ENCODE peak calls at places on chromosomes 6 and 20, in nine cellular contexts. K is CD4-positive, CD25-positive, alpha-beta regulatory T cell; C is endothelial cell of umbilical vein; A is spleen; R is H9; O is ascending aorta; U is naive thymus-derived CD4-positive, alpha-beta T cell; H is CD8-positive, alpha-beta T cell; J is cardiac muscle cell. P is an unnamed sample.

GRCh38 chr6:117448732-117449131 is 23.0 kb upstream of the ROS1 start:
- DNase-seq in A (no peak), H (no peak), C (no peak), U (no peak), R (no peak), K (no peak), J (no peak), O (no peak), P (no peak)

GRCh38 chr6:927157-927556 is 234.2 kb upstream of the EXOC2 start:
- DNase-seq in K (no peak), C (no peak), U (no peak), H (no peak), R (no peak), A (no peak), O (no peak), J (no peak), P (no peak)

GRCh38 chr6:22113046-22113766 is 183.6 kb downstream of the PRL start:
- DNase-seq in R (no peak), O (peak; percentile 79), K (no peak), J (no peak), C (peak; percentile 98), H (no peak), A (no peak), U (no peak), P (no peak)

GRCh38 chr6:131897050-131897435 is 54.1 kb downstream of the CCN2 start:
- DNase-seq in R (no peak), U (no peak), A (no peak), C (no peak), K (no peak), H (no peak), O (no peak), J (no peak), P (no peak)

GRCh38 chr20:6700563-6701328 is 66.7 kb upstream of the BMP2 start:
- DNase-seq in U (no peak), A (peak; percentile 83), C (peak; percentile 90), R (no peak), O (peak; percentile 77), J (no peak), K (no peak), H (no peak), P (no peak)

GRCh38 chr6:144468709-144469108 is 183.6 kb downstream of the UTRN start:
- DNase-seq in H (no peak), O (no peak), A (no peak), C (no peak), R (no peak), U (no peak), K (no peak), J (no peak), P (no peak)

GRCh38 chr20:7010584-7010983 is 243.1 kb downstream of the BMP2 start:
- DNase-seq in U (no peak), J (no peak), C (no peak), A (no peak), K (no peak), H (no peak), O (no peak), R (no peak), P (no peak)

GRCh38 chr6:52587001-52587400 is 10.1 kb upstream of the TRAM2 start:
- DNase-seq in K (no peak), C (no peak), U (no peak), H (no peak), A (no peak), O (no peak), J (no peak), R (no peak), P (no peak)

GRCh38 chr20:52943185-52943841 is 28.8 kb upstream of the TSHZ2 start:
- DNase-seq in U (no peak), O (no peak), H (no peak), A (no peak), C (no peak), J (no peak), R (no peak), K (no peak), P (no peak)

GRCh38 chr6:133114973-133115372 is 126.2 kb upstream of the EYA4 start:
- DNase-seq in C (no peak), O (no peak), J (no peak), K (no peak), A (no peak), R (no peak), H (no peak), U (no peak), P (no peak)

GRCh38 chr6:150195996-150196417 is 53.2 kb downstream of the PPP1R14C start:
- DNase-seq in K (no peak), C (no peak), J (peak; percentile 47), A (no peak), H (no peak), R (no peak), U (no peak), O (no peak), P (no peak)

GRCh38 chr6:84103029-84103428 is 69.5 kb downstream of the MRAP2 start:
- DNase-seq in O (no peak), H (no peak), C (no peak), R (no peak), K (no peak), J (no peak), U (no peak), A (no peak), P (no peak)

GRCh38 chr6:1104988-1105670 is 206.8 kb upstream of the FOXQ1 start:
- DNase-seq in H (no peak), J (no peak), O (no peak), R (no peak), U (no peak), C (no peak), K (no peak), A (no peak), P (no peak)

GRCh38 chr20:19451591-19452295 is 239.3 kb downstream of the SLC24A3 start:
- DNase-seq in C (no peak), J (peak; percentile 25), H (no peak), A (no peak), U (no peak), R (no peak), O (no peak), K (no peak), P (no peak)

GRCh38 chr20:1277529-1278322 is 11.6 kb downstream of the SNPH start:
- DNase-seq in H (no peak), J (no peak), U (no peak), R (peak; percentile 19), K (no peak), O (no peak), C (no peak), A (no peak), P (no peak)
- H3K9me3 ChIP-seq in H (no peaks in the 10 kb centered on the region), J (no peaks in the 10 kb centered on the region), U (no peaks in the 10 kb centered on the region), R (no peaks in the 10 kb centered on the region), K (no peaks in the 10 kb centered on the region), O (no peaks in the 10 kb centered on the region), C (no peaks in the 10 kb centered on the region), A (no peaks in the 10 kb centered on the region), P (no peaks in the 10 kb centered on the region)

GRCh38 chr20:39013662-39014109 is 51.5 kb downstream of the DHX35 start:
- DNase-seq in O (no peak), H (no peak), R (no peak), J (no peak), C (no peak), A (no peak), K (no peak), U (no peak), P (no peak)
- H3K9me3 ChIP-seq in O (no peaks in the 10 kb centered on the region), H (no peaks in the 10 kb centered on the region), R (no peaks in the 10 kb centered on the region), J (no peaks in the 10 kb centered on the region), C (no peaks in the 10 kb centered on the region), A (no peaks in the 10 kb centered on the region), K (no peaks in the 10 kb centered on the region), U (no peaks in the 10 kb centered on the region), P (no peaks in the 10 kb centered on the region)

GRCh38 chr20:47689726-47690125 is 95.6 kb downstream of the SULF2 start:
- DNase-seq in J (no peak), K (no peak), R (no peak), A (no peak), U (no peak), C (no peak), H (no peak), O (no peak), P (no peak)

GRCh38 chr20:47688385-47689381 is 96.6 kb downstream of the SULF2 start:
- DNase-seq in A (no peak), H (no peak), O (no peak), R (peak; percentile 69), C (no peak), J (no peak), K (no peak), U (no peak), P (no peak)

GRCh38 chr20:47694021-47694818 is 91.1 kb downstream of the SULF2 start:
- DNase-seq in J (no peak), R (no peak), H (no peak), K (no peak), C (no peak), A (no peak), O (no peak), U (no peak), P (no peak)

GRCh38 chr20:47687095-47687987 is 97.9 kb downstream of the SULF2 start:
- DNase-seq in A (no peak), H (no peak), O (no peak), K (no peak), R (no peak), J (no peak), U (no peak), C (no peak), P (no peak)

DNA sequence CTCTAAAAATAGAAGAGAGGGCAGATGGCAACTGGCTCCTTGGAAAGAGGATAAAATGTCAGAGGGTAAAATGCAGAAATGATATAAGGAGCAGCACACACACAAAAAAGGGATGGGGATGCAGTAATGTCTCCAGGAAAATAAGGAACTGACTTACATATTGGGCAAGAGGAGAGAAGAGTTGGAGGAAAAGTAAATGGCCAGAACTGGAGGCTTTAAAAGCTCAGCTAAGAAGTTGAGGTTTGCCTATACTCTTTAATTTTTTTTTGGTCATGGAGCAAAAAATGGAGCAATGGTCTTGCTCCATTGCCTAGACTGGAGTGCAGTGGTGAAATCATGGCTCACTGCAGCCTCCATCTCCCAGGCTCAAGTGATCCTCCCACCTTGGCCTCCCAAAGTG is 93.6 kb downstream of the SULF2 start:
- DNase-seq in O (no peak), C (no peak), J (peak; percentile 34), H (no peak), A (no peak), R (no peak), U (no peak), K (no peak), P (no peak)
- H3K9me3 ChIP-seq in O (peaks cover 26% of the 10 kb centered on the region), C (no peaks in the 10 kb centered on the region), J (no peaks in the 10 kb centered on the region), H (peaks cover 6% of the 10 kb centered on the region), A (no peaks in the 10 kb centered on the region), R (peaks cover 8% of the 10 kb centered on the region), U (no peaks in the 10 kb centered on the region), K (no peaks in the 10 kb centered on the region), P (no peaks in the 10 kb centered on the region)

GRCh38 chr6:41709375-41709774 is 26.0 kb downstream of the TFEB start:
- DNase-seq in U (no peak), R (no peak), J (no peak), O (no peak), K (no peak), H (no peak), C (no peak), A (no peak), P (no peak)
- H3K9me3 ChIP-seq in U (no peaks in the 10 kb centered on the region), R (no peaks in the 10 kb centered on the region), J (no peaks in the 10 kb centered on the region), O (no peaks in the 10 kb centered on the region), K (no peaks in the 10 kb centered on the region), H (no peaks in the 10 kb centered on the region), C (no peaks in the 10 kb centered on the region), A (no peaks in the 10 kb centered on the region), P (no peaks in the 10 kb centered on the region)

P was measured in T-helper 17 cell.